ENCODE peak calls at places on chromosomes 4 and X, in seven cellular contexts. X is sigmoid colon, Q is tibial artery, H is suprapubic skin, R is psoas muscle, U is BE2C, B is mammary epithelial cell. F is an unnamed sample. For H3K36me3, the result is how much of the 10 kb centered on the place peaks cover.

GRCh38 chrX:111100191-111100590 is 4.2 kb downstream of the PAK3 start:
- DNase-seq in U (peak), X (no peak), R (no peak), Q (no peak), B (peak), H (no peak), F (no peak)

GRCh38 chr4:125444166-125444565 is 129.4 kb downstream of the FAT4 start:
- DNase-seq in B (no peak), H (no peak), U (peak), X (no peak), R (no peak), Q (no peak), F (no peak)

GRCh38 chr4:25970691-25971427 is 56.8 kb downstream of the SMIM20 start:
- DNase-seq in B (no peak), R (no peak), H (peak), Q (no peak), X (no peak), U (no peak), F (no peak)

GRCh38 chrX:145817299-145817665 is 347 bp upstream of the SLITRK2 start:
- DNase-seq in X (no peak), Q (no peak), U (no peak), R (peak), B (no peak), H (no peak), F (no peak)

GRCh38 chr4:94451669-94452475 is at the start of gene PDLIM5:
- DNase-seq in Q (peak), R (peak), U (peak), B (peak), H (peak), X (peak), F (peak)

GRCh38 chr4:82394896-82395295 is 21.1 kb upstream of the HNRNPD start:
- DNase-seq in H (no peak), Q (no peak), U (no peak), B (peak), X (no peak), R (no peak), F (no peak)

GRCh38 chr4:46506876-46507275 is 116.9 kb upstream of the GABRA2 start:
- DNase-seq in U (no peak), Q (no peak), R (no peak), X (no peak), B (peak), H (no peak), F (no peak)

GRCh38 chrX:22395372-22395771 is 122.7 kb downstream of the CBLL2 start:
- DNase-seq in B (peak), R (no peak), U (no peak), Q (no peak), X (no peak), H (no peak), F (no peak)

GRCh38 chr4:181559637-181560036 is 683.6 kb upstream of the TENM3 start:
- DNase-seq in B (peak), R (no peak), U (no peak), X (no peak), Q (no peak), H (no peak), F (no peak)

GRCh38 chr4:73607375-73608026 is 12.7 kb downstream of the RASSF6 start:
- DNase-seq in R (no peak), H (no peak), Q (no peak), U (no peak), B (peak), X (no peak), F (no peak)

DNA sequence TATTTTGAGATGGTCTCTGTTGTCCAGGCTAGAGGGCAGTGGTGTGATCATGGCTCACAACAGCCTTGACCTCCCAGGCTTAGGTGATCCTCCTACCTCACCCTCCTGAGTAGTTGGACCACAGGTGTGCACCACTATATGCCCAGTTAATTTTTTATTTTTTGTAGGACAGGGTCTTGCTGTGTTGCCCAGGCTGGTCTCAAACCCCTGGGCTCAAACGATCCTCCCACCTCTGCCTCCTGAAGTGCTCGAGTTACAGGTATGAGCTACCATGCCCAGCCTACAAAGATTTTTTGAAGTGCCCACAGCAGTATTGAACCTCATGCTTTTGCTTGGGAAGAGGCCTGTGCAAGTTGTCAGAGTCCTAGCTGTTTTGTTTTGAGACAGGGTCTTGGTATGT is 31.1 kb downstream of the NSD2 start:
- DNase-seq in Q (no peak), H (no peak), X (no peak), B (no peak), R (no peak), U (no peak), F (no peak)
- H3K36me3 ChIP-seq in Q (half or more), H (under half), X (half or more), B (under half), R (half or more), U (half or more), F (half or more)

GRCh38 chrX:53580742-53581504 is 105.6 kb downstream of the HUWE1 start:
- DNase-seq in B (no peak), X (no peak), Q (no peak), R (no peak), U (no peak), H (no peak), F (peak)

GRCh38 chrX:53587795-53588194 is 98.7 kb downstream of the HUWE1 start:
- DNase-seq in R (no peak), B (no peak), X (no peak), U (no peak), H (no peak), Q (no peak), F (no peak)

GRCh38 chrX:53584891-53585290 is 101.6 kb downstream of the HUWE1 start:
- DNase-seq in H (no peak), X (no peak), Q (no peak), R (no peak), U (no peak), B (peak), F (no peak)

GRCh38 chrX:53583571-53583970 is 102.9 kb downstream of the HUWE1 start:
- DNase-seq in B (no peak), Q (no peak), U (no peak), H (no peak), X (no peak), R (no peak), F (no peak)
- H3K36me3 ChIP-seq in B (under half), Q (half or more), U (half or more), H (half or more), X (half or more), R (half or more), F (half or more)

DNA sequence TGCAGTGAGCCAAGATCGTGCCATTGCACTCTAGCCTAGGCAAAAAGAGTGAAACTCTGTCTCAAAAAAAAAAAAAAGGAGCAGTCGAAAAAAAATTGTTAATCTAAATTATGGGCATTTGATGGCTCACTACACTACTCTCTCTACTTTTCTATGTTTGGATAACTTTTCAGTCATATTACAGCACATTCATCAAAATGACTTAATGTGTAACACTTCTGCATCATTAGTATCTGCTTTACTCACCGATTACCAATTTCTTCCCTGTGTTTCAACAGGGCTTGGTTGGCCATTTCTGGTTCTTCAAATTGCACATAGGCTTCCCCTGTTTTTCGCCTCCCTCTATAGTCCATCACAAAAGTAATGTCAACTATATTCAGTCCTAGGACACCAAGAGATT is 8.4 kb downstream of the GRSF1 start:
- DNase-seq in U (no peak), H (no peak), R (no peak), Q (no peak), X (no peak), B (no peak), F (no peak)
- H3K36me3 ChIP-seq in U (half or more), H (half or more), R (half or more), Q (half or more), X (half or more), B (under half), F (under half)

DNA sequence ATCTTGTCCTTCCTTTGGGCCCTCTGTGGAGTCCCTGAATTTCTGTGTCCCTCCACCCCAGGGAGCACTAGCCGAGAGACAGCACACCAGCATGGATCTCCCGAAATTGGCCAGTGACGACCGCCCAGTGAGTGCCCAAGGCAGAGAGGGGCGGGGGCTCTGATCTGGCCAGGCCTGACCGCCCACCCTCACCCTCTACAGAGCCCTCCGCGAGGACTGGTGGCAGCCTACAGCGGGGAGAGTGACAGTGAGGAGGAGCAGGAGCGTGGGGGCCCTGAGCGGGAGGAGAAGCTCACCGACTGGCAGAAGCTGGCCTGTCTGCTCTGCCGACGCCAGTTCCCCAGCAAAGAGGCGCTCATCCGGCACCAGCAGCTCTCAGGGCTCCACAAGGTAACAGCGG is 8.4 kb upstream of the UBA1 start:
- DNase-seq in R (no peak), H (peak), U (no peak), Q (no peak), X (no peak), B (no peak), F (no peak)
- H3K36me3 ChIP-seq in R (under half), H (under half), U (under half), Q (half or more), X (half or more), B (under half), F (under half)

GRCh38 chr4:102823897-102824296 is 3.5 kb downstream of the UBE2D3 start:
- DNase-seq in U (no peak), X (no peak), Q (no peak), H (no peak), R (no peak), B (no peak), F (no peak)
- H3K36me3 ChIP-seq in U (under half), X (under half), Q (under half), H (under half), R (under half), B (under half), F (under half)

GRCh38 chr4:183286590-183287308 is 33.3 kb downstream of the CLDN22 start:
- DNase-seq in B (no peak), U (no peak), R (no peak), X (no peak), H (no peak), Q (no peak), F (no peak)

GRCh38 chr4:183284965-183285364 is 35.1 kb downstream of the CLDN22 start:
- DNase-seq in Q (no peak), U (no peak), R (no peak), H (no peak), X (no peak), B (no peak), F (no peak)

GRCh38 chr4:183287309-183287659 is 32.8 kb downstream of the CLDN22 start:
- DNase-seq in U (no peak), R (no peak), B (no peak), H (no peak), X (no peak), Q (no peak), F (no peak)

GRCh38 chr4:183285886-183286285 is 34.2 kb downstream of the CLDN22 start:
- DNase-seq in Q (no peak), R (no peak), X (no peak), B (no peak), H (no peak), U (no peak), F (no peak)

GRCh38 chr4:183284229-183284628 is 35.8 kb downstream of the CLDN22 start:
- DNase-seq in H (no peak), U (no peak), X (no peak), R (no peak), Q (no peak), B (no peak), F (no peak)
- H3K36me3 ChIP-seq in H (half or more), U (under half), X (half or more), R (half or more), Q (half or more), B (under half), F (half or more)

GRCh38 chrX:153102436-153102835 is 30.2 kb downstream of the PNMA6A start:
- DNase-seq in U (no peak), R (no peak), B (no peak), H (no peak), X (no peak), Q (no peak), F (no peak)
- H3K36me3 ChIP-seq in U (under half), R (under half), B (under half), H (under half), X (under half), Q (under half), F (under half)

DNA sequence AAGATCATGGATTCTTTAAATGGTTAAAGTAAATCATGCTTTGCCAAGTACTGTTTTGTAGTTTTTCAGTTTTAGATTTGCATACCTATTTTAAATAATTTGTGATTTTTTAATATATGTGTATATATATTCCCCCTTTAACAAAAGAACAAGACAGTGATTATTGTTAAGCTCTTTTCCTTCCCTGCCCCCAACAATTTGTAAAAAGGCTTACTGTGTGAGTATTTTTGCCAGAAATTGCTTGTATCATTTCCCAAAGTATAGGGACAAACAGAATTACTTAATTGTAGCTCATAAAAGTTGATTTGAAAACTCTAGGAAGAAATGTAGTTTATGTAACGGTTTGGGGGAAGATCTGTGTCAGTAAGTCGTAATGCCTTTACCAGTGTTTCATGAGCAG is 19.0 kb downstream of the CPEB2 start:
- DNase-seq in Q (no peak), H (no peak), B (no peak), X (no peak), U (no peak), R (no peak), F (no peak)
- H3K36me3 ChIP-seq in Q (under half), H (under half), B (under half), X (under half), U (under half), R (under half), F (under half)

GRCh38 chr4:5797866-5798265 is 86.9 kb downstream of the EVC start:
- DNase-seq in R (no peak), B (no peak), Q (no peak), X (peak), U (no peak), H (peak), F (no peak)
- H3K36me3 ChIP-seq in R (under half), B (under half), Q (half or more), X (half or more), U (under half), H (under half), F (under half)

GRCh38 chr4:2829933-2830451 is 13.7 kb upstream of the ADD1 start:
- DNase-seq in B (no peak), U (no peak), Q (no peak), H (peak), X (peak), R (peak), F (peak)

GRCh38 chr4:2828758-2829181 is 14.9 kb upstream of the ADD1 start:
- DNase-seq in H (peak), R (peak), X (peak), Q (no peak), U (no peak), B (no peak), F (peak)

GRCh38 chr4:2827071-2827873 is 16.4 kb upstream of the ADD1 start:
- DNase-seq in H (peak), B (no peak), R (peak), U (peak), Q (no peak), X (peak), F (no peak)

GRCh38 chr4:2829321-2829932 is 14.2 kb upstream of the ADD1 start:
- DNase-seq in R (peak), H (peak), B (no peak), Q (no peak), X (peak), U (peak), F (peak)

DNA sequence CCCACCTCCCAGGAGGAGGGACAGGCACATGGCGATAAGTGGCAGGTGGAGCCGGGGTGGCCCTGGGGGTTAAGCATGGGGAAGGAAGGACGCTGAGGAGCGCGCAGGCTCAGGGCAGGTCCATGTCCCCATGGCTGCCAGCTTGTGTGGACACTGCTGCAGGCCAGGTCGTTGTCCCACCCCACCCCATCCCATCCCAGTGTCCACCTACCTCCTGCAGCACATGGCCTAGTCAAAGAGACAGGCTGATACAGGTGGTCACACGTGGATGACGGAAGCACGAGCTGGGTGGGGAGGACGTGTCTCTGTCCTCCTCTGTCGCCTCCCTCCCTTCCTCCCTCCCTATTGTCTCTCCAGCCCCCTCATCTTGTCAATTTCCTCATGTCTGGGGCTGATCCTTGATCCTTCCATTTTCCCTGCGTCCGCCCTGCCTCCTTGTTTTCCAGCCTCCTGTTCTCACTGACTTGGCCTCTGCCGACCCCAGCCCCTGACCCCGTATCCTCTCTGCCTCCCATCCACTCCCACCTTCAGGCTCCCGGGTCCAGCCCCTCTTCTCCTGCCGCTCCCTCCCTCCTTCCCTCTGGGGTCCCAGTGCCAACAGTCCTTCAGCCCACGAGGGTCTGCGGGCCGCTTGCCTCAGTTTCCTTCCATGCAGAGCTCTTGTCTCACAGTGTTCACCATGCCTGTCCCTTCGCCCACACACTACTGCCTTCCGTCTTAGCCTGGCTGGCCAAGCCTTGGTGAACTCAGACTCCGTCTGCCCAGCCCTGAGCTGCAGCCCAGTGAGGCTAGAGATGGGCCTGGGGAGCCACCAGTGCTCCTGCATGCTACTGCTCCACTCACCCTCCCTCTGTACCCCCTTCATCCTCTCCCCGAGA is 15.5 kb upstream of the ADD1 start:
- DNase-seq in R (peak), Q (no peak), U (peak), X (peak), B (no peak), H (peak), F (peak)
- H3K36me3 ChIP-seq in R (half or more), Q (half or more), U (under half), X (half or more), B (under half), H (half or more), F (half or more)

F was measured in heart left ventricle.